ENCODE peak calls at places on chromosomes 4 and X, in ten cellular contexts. U is A549, D is ovary, X is cardiac muscle cell, I is PC-3, E is mesenchymal stem cell, B is neuronal stem cell, J is psoas muscle, S is H1, A is left ventricle myocardium inferior. C is an unnamed sample. For H3K4me1, the result is how much of the 10 kb centered on the place peaks cover.

GRCh38 chr4:98341309-98341708 is 80.1 kb downstream of the RAP1GDS1 start:
- DNase-seq in A (no peak), U (no peak), J (no peak), I (no peak), X (peak), D (no peak), S (no peak), E (peak), B (no peak), C (no peak)

GRCh38 chrX:23662853-23663252 is 4.4 kb upstream of the PRDX4 start:
- DNase-seq in E (peak), U (no peak), B (no peak), S (no peak), I (no peak), J (no peak), A (no peak), X (peak), D (no peak), C (no peak)

GRCh38 chrX:13721819-13722527 is 12.4 kb downstream of the TRAPPC2 start:
- DNase-seq in S (no peak), B (no peak), X (peak), D (no peak), I (peak), E (peak), A (no peak), U (no peak), J (no peak), C (no peak)

GRCh38 chr4:57318694-57319093 is 208.5 kb upstream of the IGFBP7 start:
- DNase-seq in B (no peak), A (no peak), I (peak), S (no peak), X (no peak), D (no peak), U (no peak), E (no peak), J (no peak), C (no peak)

GRCh38 chr4:17490575-17491059 is 21.3 kb downstream of the QDPR start:
- DNase-seq in B (no peak), U (no peak), X (no peak), J (no peak), A (no peak), S (no peak), E (no peak), I (no peak), D (no peak), C (no peak)

GRCh38 chr4:173370130-173370476 is 651 bp upstream of the SAP30 start:
- DNase-seq in E (no peak), B (no peak), J (peak), I (no peak), A (peak), D (peak), X (no peak), U (peak), S (peak), C (peak)

GRCh38 chrX:135556055-135556454 is 35.6 kb downstream of the INTS6L start:
- DNase-seq in A (no peak), D (no peak), B (no peak), J (no peak), U (no peak), X (no peak), E (no peak), S (no peak), I (no peak), C (no peak)

GRCh38 chr4:32161382-32161781 is 1441.2 kb downstream of the PCDH7 start:
- DNase-seq in X (peak), E (peak), B (no peak), S (no peak), I (peak), U (no peak), A (no peak), J (no peak), D (no peak), C (no peak)

GRCh38 chr4:102723511-102723910 is 37.3 kb downstream of the MANBA start:
- DNase-seq in I (no peak), S (no peak), J (no peak), E (no peak), A (no peak), U (no peak), B (no peak), X (peak), D (no peak), C (no peak)

GRCh38 chr4:33407496-33407895 is 2687.3 kb downstream of the PCDH7 start:
- DNase-seq in B (no peak), E (no peak), X (no peak), J (no peak), A (no peak), U (no peak), D (no peak), S (no peak), I (peak), C (no peak)

GRCh38 chrX:153636716-153637115 is 10.3 kb upstream of the DUSP9 start:
- DNase-seq in I (no peak), B (no peak), D (no peak), J (peak), X (no peak), S (no peak), E (no peak), U (no peak), A (no peak), C (no peak)

GRCh38 chr4:23245196-23245595 is 552.5 kb downstream of the GBA3 start:
- DNase-seq in D (no peak), J (no peak), X (no peak), B (no peak), A (no peak), S (no peak), U (no peak), E (no peak), I (no peak), C (no peak)

GRCh38 chr4:172995161-172995560 is 173.4 kb upstream of the GALNT7 start:
- DNase-seq in I (no peak), B (no peak), E (peak), U (no peak), A (no peak), D (no peak), X (no peak), J (no peak), S (no peak), C (no peak)

GRCh38 chr4:112510468-112511293 is 5.3 kb downstream of the NEUROG2 start:
- DNase-seq in X (no peak), A (no peak), S (peak), J (no peak), D (no peak), E (no peak), B (no peak), I (no peak), U (no peak), C (no peak)

GRCh38 chrX:80810365-80810978 is 795 bp upstream of the BRWD3 start:
- DNase-seq in B (no peak), X (peak), J (no peak), I (no peak), D (no peak), S (no peak), E (no peak), U (peak), A (no peak), C (no peak)

GRCh38 chr4:16914208-16914607 is 15.8 kb upstream of the LDB2 start:
- DNase-seq in U (no peak), A (no peak), D (peak), E (peak), J (no peak), S (no peak), B (no peak), I (no peak), X (peak), C (no peak)

GRCh38 chrX:106791495-106791894 is 11.0 kb upstream of the TBC1D8B start:
- DNase-seq in J (no peak), S (no peak), E (no peak), X (peak), A (no peak), U (no peak), B (no peak), D (no peak), I (peak), C (no peak)

GRCh38 chrX:55057691-55058249 is 17.1 kb upstream of the PAGE2B start:
- DNase-seq in E (peak), X (peak), D (peak), I (peak), B (peak), J (no peak), A (no peak), S (peak), U (peak), C (no peak)

GRCh38 chr4:75724867-75725724 is 719 bp downstream of the USO1 start:
- DNase-seq in I (peak), J (peak), U (peak), S (peak), B (peak), E (peak), A (peak), X (peak), D (peak), C (peak)

GRCh38 chr4:180751009-180751408 is 1492.2 kb upstream of the TENM3 start:
- DNase-seq in D (no peak), B (no peak), J (no peak), I (peak), X (peak), S (no peak), U (no peak), A (no peak), E (peak), C (no peak)

GRCh38 chr4:40305329-40306193 is 29.6 kb upstream of the CHRNA9 start:
- DNase-seq in X (no peak), J (no peak), D (no peak), I (no peak), B (no peak), S (no peak), E (no peak), A (no peak), U (no peak), C (no peak)

GRCh38 chrX:38806875-38807601 is 5.8 kb downstream of the MID1IP1 start:
- DNase-seq in I (no peak), D (no peak), U (no peak), S (no peak), J (no peak), X (no peak), A (no peak), B (no peak), E (peak), C (no peak)
- H3K27ac ChIP-seq in I (no peak), D (no peak), U (peak), S (no peak), J (peak), X (peak), A (peak), B (no peak), E (no peak), C (no peak)

GRCh38 chr4:78613522-78614311 is 62.1 kb downstream of the ANXA3 start:
- DNase-seq in X (no peak), A (no peak), U (no peak), B (no peak), I (no peak), D (no peak), S (no peak), J (no peak), E (no peak), C (no peak)
- H3K4me3 ChIP-seq in X (no peak), A (no peak), U (no peak), B (no peak), I (no peak), D (no peak), S (no peak), J (no peak), E (no peak), C (no peak)

DNA sequence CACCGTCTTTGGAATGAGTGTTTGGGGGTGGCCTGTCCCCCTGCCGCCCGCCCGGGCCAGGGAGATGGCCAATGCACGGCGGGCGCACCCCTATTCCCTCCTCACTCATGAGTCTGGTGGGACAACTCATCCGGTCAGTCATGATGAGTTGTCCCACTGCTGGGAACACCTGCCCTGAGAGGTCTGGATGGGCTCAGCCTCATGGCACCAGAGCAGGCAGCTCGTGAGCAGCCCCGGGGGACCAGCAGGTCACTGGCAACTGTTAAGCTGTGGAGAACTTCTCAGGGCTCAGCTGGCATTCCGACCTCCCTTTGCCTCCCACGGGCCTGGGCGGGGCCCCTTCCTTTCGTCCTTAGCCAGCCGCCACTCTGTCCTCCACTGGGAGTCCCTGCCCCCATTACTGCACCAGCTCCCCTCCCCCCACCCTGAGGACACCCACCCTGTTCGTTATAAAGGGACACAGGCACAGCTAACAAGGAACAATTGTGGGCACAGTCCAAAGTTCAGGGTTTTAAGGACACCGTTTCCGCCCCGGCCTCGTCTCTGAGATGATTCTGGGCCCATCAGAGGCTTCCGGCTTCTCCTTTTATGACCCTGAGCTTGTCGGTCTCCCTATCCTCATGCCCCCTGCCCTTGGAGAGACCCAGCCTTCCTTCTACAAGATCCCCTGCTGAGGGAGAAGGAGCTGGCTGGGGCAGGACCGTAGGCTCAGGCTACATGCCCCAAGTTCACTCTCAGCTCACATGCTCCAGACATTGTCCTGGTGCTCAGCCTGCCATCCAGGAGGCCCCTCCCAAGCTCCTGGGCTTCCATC is 14.6 kb upstream of the KIAA0232 start:
- DNase-seq in B (no peak), E (no peak), S (no peak), A (no peak), I (no peak), D (no peak), U (no peak), J (peak), X (no peak), C (no peak)
- H3K4me1 ChIP-seq in B (under half), E (under half), S (under half), A (half or more), I (under half), D (under half), U (under half), J (half or more), X (under half), C (under half)

GRCh38 chr4:15654556-15655222 is 468 bp downstream of the FBXL5 start:
- DNase-seq in J (peak), B (no peak), X (peak), A (peak), E (peak), S (no peak), I (peak), U (peak), D (peak), C (peak)

GRCh38 chr4:15657366-15657765 is 2.2 kb upstream of the FBXL5 start:
- DNase-seq in E (no peak), J (no peak), B (no peak), U (no peak), S (no peak), D (no peak), I (no peak), X (no peak), A (no peak), C (no peak)

GRCh38 chr4:15655223-15656037 is at the start of gene FBXL5:
- DNase-seq in J (peak), I (peak), S (peak), E (peak), X (peak), U (peak), B (peak), A (peak), D (peak), C (peak)

GRCh38 chr4:15658136-15658535 is 3.0 kb upstream of the FBXL5 start:
- DNase-seq in S (no peak), X (no peak), E (no peak), D (no peak), B (no peak), A (no peak), U (no peak), J (no peak), I (no peak), C (no peak)

DNA sequence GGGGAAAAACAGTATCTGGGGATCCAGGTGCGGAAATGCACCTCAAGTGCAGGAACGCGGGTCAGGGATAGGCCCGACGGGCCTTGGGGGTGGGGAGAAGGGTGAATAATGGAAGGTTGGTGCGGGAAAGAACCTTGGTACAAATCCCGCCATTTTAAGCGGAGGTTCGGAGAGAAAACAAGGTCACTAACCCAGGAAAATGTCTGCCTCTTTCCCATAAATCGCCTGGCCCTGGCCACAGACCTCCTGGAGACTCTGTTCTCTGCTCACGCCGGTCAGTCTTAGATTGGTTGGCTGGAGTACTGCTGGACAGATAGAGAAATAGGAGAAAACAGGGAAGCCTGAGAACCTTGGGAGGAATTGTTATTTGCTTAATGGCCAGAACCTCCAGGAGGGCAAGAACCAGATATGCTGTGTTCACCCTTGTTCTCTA is 897 bp upstream of the FBXL5 start:
- DNase-seq in X (peak), U (no peak), S (peak), B (peak), D (no peak), I (no peak), A (no peak), E (no peak), J (no peak), C (peak)
- H3K27ac ChIP-seq in X (peak), U (peak), S (peak), B (peak), D (peak), I (no peak), A (peak), E (peak), J (peak), C (peak)

DNA sequence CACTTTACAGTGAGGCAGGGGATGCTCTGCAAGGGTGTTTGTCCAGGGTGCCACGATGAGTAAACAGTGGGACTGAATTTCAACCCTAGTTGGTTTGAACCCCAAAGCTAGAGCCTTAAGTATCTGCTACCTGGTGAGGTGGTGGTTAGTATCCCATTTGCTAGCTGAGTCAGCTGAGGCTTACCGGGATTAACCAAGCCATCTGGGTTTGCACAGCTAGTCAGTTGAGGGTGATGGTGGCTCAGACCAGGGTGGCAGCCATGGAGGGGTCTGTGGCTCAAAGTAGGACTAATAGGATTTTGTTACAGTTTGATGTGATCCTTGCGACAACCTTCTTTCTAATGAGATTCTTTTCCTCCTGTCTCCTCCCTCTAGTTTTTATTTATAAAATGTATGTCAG is 1.9 kb downstream of the EVC start:
- DNase-seq in A (no peak), B (no peak), X (no peak), U (no peak), I (no peak), D (no peak), E (no peak), S (no peak), J (no peak), C (no peak)
- H3K4me3 ChIP-seq in A (no peak), B (no peak), X (no peak), U (no peak), I (peak), D (no peak), E (no peak), S (no peak), J (no peak), C (no peak)

GRCh38 chr4:85512446-85513205 is 37.7 kb downstream of the ARHGAP24 start:
- DNase-seq in J (no peak), D (no peak), A (no peak), U (no peak), B (no peak), I (no peak), S (no peak), E (no peak), X (no peak), C (no peak)

GRCh38 chr4:85514117-85514516 is 39.2 kb downstream of the ARHGAP24 start:
- DNase-seq in X (no peak), B (no peak), U (no peak), J (no peak), E (peak), S (no peak), A (no peak), D (no peak), I (no peak), C (no peak)

GRCh38 chr4:85510632-85510984 is 35.7 kb downstream of the ARHGAP24 start:
- DNase-seq in S (no peak), U (no peak), X (no peak), J (no peak), D (no peak), I (no peak), E (no peak), B (no peak), A (no peak), C (no peak)

GRCh38 chr4:85509882-85510631 is 35.1 kb downstream of the ARHGAP24 start:
- DNase-seq in S (no peak), U (no peak), D (no peak), B (no peak), J (no peak), E (no peak), X (no peak), A (no peak), I (no peak), C (no peak)

GRCh38 chr4:85508654-85509053 is 33.7 kb downstream of the ARHGAP24 start:
- DNase-seq in J (no peak), X (no peak), E (no peak), B (no peak), I (no peak), S (no peak), U (no peak), D (no peak), A (no peak), C (no peak)
- H3K4me1 ChIP-seq in J (under half), X (under half), E (under half), B (under half), I (under half), S (under half), U (under half), D (under half), A (under half), C (under half)

GRCh38 chr4:142567199-142567598 is 278.9 kb downstream of the INPP4B start:
- DNase-seq in B (peak), D (no peak), S (peak), X (no peak), E (no peak), A (no peak), J (no peak), I (peak), U (peak), C (no peak)
- H3K27ac ChIP-seq in B (no peak), D (no peak), S (no peak), X (no peak), E (no peak), A (no peak), J (no peak), I (no peak), U (peak), C (no peak)

C was measured in right cardiac atrium.